ENCODE peak calls at places on chromosomes 13 and 19, in four cellular contexts. B, T, Q and I are unnamed samples.

GRCh38 chr13:45396548-45397095 is 21.6 kb downstream of the SLC25A30 start:
- DNase-seq in B (no peak), T (no peak), Q (no peak), I (peak)

GRCh38 chr13:45101327-45102018 is 18.8 kb upstream of the GTF2F2 start:
- DNase-seq in B (no peak), T (no peak), Q (no peak), I (no peak)

GRCh38 chr13:112958127-112958989 is 10.7 kb upstream of the MCF2L start:
- DNase-seq in B (no peak), T (no peak), Q (no peak), I (peak)

GRCh38 chr13:77521595-77522367 is 13.7 kb upstream of the SCEL start:
- DNase-seq in B (no peak), T (peak), Q (no peak), I (peak)

GRCh38 chr13:112734696-112735547 is 45.1 kb downstream of the ATP11A start:
- DNase-seq in B (no peak), T (no peak), Q (no peak), I (no peak)

GRCh38 chr19:35766571-35767104 is 8.7 kb downstream of the PROSER3 start:
- DNase-seq in B (no peak), T (no peak), Q (no peak), I (peak)

GRCh38 chr13:111061338-111062045 is 53.6 kb upstream of the ARHGEF7 start:
- DNase-seq in B (no peak), T (no peak), Q (no peak), I (no peak)

GRCh38 chr19:50793558-50794065 is 3.4 kb downstream of the ACP4 start:
- DNase-seq in B (no peak), T (no peak), Q (no peak), I (no peak)

GRCh38 chr13:45370922-45371406 is 30.0 kb upstream of the TPT1 start:
- DNase-seq in B (no peak), T (peak), Q (peak), I (peak)

GRCh38 chr19:7668842-7669241 is at the start of gene RETN:
- DNase-seq in B (no peak), T (no peak), Q (no peak), I (no peak)

GRCh38 chr13:51323824-51324511 is 15.5 kb upstream of the SERPINE3 start:
- DNase-seq in B (no peak), T (no peak), Q (no peak), I (peak)

GRCh38 chr19:12293771-12294307 is 844 bp downstream of the ZNF44 start:
- DNase-seq in B (peak), T (peak), Q (peak), I (peak)

GRCh38 chr19:46607441-46607841 is 6.3 kb downstream of the CALM3 start:
- DNase-seq in B (no peak), T (peak), Q (no peak), I (peak)

DNA sequence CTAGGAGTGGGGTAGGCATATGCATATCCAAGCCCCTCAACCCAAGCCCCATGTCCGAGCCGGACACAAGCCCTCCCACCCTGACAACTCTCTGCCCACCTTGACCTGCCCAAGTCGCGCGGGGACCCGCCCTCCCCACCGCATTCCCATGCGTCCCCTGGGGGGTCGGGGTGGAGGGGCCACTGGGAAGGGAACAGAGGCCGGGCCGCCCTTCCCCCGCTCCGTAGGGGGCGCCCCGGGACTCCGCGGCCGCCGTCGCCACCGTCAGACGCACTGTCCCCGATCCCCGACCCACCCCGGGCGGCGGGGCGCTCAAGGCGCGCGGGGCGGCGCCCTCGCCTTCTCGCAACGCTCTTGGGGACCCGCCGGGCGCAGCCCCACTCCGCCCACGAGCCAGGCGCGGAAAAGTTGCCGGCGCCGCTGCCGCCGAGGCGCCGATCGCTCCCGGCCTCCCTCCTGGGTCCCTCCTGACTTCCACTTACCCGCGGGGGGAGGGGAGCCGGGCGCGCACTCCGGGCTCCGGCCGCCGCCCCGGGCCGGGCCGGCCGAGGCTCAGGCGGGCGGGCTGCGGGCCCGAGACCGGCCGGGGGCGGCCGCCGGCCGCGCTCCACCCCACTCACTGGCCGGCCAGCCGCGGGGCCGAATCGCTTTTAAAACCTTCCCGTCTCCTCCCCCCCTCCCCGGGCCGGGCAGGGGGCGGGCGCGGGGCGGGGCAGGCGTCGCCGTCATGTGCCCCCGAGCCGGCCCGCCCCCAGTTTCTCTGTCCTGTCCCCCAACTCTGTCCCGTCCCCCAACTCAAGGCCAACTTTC is 34.4 kb upstream of the NANOS3 start:
- DNase-seq in B (peak), T (peak), Q (no peak), I (peak)
- TF ChIP-seq CTCF in B (no peak), T (no peak), Q (no peak), I (peak)

DNA sequence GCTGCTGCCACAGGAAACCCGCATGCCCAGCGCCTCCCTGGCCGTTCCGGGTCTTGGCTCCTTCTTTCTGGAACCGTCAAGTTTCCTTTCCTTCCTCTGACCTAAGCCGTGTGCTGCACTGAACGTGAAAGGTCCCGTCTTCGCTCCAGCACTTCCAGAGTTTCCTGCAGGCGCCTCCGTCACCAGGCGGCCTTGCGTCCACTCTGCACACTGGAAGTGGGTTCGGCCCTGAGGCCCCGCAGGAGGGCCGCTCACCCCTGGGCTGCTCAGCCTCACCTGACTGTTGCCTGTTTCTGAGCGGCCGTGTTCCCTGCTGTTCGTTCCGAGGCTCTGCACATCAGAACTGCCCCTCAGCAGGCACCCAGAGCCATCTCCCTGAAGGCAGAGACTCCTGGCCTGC is 12.3 kb upstream of the MEX3D start:
- DNase-seq in B (no peak), T (no peak), Q (no peak), I (no peak)
- TF ChIP-seq CTCF in B (no peak), T (no peak), Q (no peak), I (no peak)

DNA sequence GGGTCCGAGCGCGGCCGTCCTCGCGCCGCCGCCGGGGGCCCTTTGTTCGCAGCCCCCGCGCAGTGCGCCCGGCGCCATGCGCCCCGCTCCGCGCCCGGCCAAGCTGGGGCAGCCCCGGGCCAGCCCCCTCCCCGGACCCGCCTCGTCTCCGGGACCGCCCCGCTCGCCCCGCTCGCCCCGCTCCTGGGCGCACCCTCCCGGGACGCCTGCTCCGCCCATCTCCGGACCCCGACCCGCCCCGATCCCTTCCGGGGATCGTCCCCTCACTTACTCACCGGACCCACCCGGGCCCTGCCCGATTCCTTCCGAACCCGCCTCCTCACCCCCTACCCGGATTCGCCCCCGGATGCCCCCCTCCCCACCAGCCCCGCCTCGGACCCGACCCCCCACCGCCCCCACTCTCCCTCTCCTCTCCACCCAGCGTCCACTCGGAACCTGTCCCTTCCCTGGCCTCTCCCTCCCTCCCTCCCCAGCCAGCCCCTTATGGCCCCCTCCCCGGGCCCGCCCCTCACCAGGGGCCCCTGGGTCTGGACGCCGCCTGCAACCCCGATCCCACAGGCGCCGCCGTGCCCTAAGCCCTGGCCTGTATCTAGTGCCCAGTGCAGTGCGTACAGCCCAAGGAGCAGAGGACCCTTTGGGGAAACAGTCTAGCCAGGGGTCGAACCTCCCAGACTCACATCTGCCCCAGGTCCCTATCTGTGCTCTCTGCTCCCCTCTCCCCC is at the start of gene CPAMD8:
- DNase-seq in B (no peak), T (peak), Q (no peak), I (peak)
- TF ChIP-seq CTCF in B (no peak), T (no peak), Q (no peak), I (no peak)

GRCh38 chr19:48899781-48900476 is at the start of gene NUCB1:
- DNase-seq in B (peak), T (peak), Q (peak), I (peak)
- TF ChIP-seq CTCF in B (peak), T (no peak), Q (no peak), I (peak)